ENCODE peak calls at places on chromosomes 16 and 17, in eight cellular contexts. M is CD8-positive, alpha-beta T cell; F is ascending aorta; H is AG09309; T is heart right ventricle; J is GM12865; A is WERI-Rb-1; B is ovary. R is an unnamed sample.

GRCh38 chr17:13202835-13203234 is 185.0 kb upstream of the ELAC2 start:
- DNase-seq in A (no peak), M (no peak), J (no peak), F (no peak), T (no peak), B (no peak), H (no peak), R (no peak)

GRCh38 chr17:17298108-17298507 is 5.1 kb upstream of the NT5M start:
- DNase-seq in F (no peak), B (no peak), H (no peak), J (peak), T (no peak), M (no peak), A (no peak), R (no peak)

GRCh38 chr17:28279411-28279810 is 39.6 kb upstream of the TMEM97 start:
- DNase-seq in F (no peak), J (no peak), T (no peak), A (no peak), B (no peak), M (no peak), H (no peak), R (no peak)

GRCh38 chr16:29663020-29663828 is at the start of gene SPN:
- DNase-seq in B (no peak), T (no peak), F (no peak), H (no peak), J (peak), M (peak), A (peak), R (no peak)

GRCh38 chr17:9332164-9332527 is 243.5 kb downstream of the STX8 start:
- DNase-seq in B (no peak), F (no peak), H (no peak), A (no peak), M (no peak), T (no peak), J (no peak), R (no peak)

GRCh38 chr16:88310796-88311605 is 71.8 kb upstream of the ZNF469 start:
- DNase-seq in H (no peak), M (no peak), J (no peak), T (no peak), A (no peak), B (no peak), F (no peak), R (no peak)

GRCh38 chr17:38864636-38865398 is 5.0 kb upstream of the LASP1 start:
- DNase-seq in H (no peak), M (no peak), T (no peak), A (no peak), F (no peak), J (no peak), B (no peak), R (no peak)

GRCh38 chr17:49249292-49249794 is 18.8 kb upstream of the PHOSPHO1 start:
- DNase-seq in B (no peak), M (no peak), T (peak), A (no peak), J (no peak), F (no peak), H (no peak), R (no peak)

GRCh38 chr17:75338335-75338734 is 49.1 kb upstream of the SLC25A19 start:
- DNase-seq in M (no peak), A (no peak), J (no peak), F (no peak), T (no peak), B (no peak), H (peak), R (no peak)

GRCh38 chr17:73401911-73402310 is 90.1 kb upstream of the CDC42EP4 start:
- DNase-seq in F (no peak), J (peak), M (no peak), B (peak), T (peak), A (no peak), H (no peak), R (no peak)

GRCh38 chr17:82598256-82599011 is 49.8 kb downstream of the WDR45B start:
- DNase-seq in F (no peak), T (no peak), J (no peak), A (no peak), B (no peak), M (no peak), H (no peak), R (no peak)

GRCh38 chr17:29039764-29040598 is 3.0 kb upstream of the PIPOX start:
- DNase-seq in H (peak), F (no peak), B (no peak), M (no peak), J (no peak), A (peak), T (no peak), R (peak)

GRCh38 chr17:36000730-36001108 is 634 bp downstream of the CCL15 start:
- DNase-seq in H (no peak), F (peak), J (no peak), A (no peak), M (no peak), T (no peak), B (no peak), R (no peak)

GRCh38 chr17:36004604-36005003 is 3.3 kb upstream of the CCL15 start:
- DNase-seq in H (no peak), J (no peak), F (peak), T (no peak), B (no peak), A (no peak), M (no peak), R (no peak)

GRCh38 chr17:36002631-36003030 is 1.3 kb upstream of the CCL15 start:
- DNase-seq in J (peak), B (no peak), A (no peak), H (no peak), F (peak), T (no peak), M (no peak), R (no peak)

GRCh38 chr17:36001109-36001735 is at the start of gene CCL15:
- DNase-seq in B (no peak), F (peak), A (no peak), J (no peak), M (no peak), H (no peak), T (no peak), R (no peak)

DNA sequence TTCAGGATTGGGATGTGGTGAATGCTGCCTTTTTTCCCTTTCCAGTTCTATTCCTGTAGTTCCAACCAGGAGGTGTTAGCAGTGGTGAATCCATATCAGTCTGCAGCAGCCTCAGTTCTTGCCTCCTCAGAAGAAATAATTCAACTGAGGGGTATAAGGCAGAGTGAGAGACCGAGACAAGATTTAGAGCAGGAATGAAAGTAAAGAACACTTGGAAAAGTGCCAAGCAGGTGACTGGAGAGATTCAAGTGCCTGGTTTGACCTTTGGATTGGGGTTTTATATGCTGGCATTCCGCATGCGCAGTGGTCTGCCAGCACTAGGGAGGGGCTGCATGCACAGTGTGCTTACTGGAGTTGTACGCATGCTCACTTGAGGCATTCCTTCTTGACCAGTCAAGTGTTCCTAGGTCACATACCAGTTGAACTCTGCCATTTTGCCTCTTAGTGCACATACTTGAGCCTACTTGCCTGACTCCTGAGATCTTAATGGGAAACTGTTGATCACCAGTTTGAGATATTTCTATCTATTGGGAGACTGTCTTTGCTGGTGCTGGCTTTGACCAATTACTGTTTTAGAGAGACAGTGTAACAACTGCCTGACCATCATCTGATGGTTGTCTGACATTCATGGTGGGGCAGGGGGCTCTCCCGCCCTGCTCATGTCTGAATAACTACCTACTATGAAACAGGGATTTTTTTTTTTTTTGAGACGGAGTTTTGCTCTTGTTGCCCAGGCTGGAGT is 680 bp upstream of the CCL15 start:
- DNase-seq in F (peak), B (no peak), T (no peak), J (no peak), A (peak), M (no peak), H (no peak), R (peak)
- H3K4me3 ChIP-seq in F (no peak), B (no peak), T (no peak), J (no peak), A (peak), M (no peak), H (no peak), R (no peak)

DNA sequence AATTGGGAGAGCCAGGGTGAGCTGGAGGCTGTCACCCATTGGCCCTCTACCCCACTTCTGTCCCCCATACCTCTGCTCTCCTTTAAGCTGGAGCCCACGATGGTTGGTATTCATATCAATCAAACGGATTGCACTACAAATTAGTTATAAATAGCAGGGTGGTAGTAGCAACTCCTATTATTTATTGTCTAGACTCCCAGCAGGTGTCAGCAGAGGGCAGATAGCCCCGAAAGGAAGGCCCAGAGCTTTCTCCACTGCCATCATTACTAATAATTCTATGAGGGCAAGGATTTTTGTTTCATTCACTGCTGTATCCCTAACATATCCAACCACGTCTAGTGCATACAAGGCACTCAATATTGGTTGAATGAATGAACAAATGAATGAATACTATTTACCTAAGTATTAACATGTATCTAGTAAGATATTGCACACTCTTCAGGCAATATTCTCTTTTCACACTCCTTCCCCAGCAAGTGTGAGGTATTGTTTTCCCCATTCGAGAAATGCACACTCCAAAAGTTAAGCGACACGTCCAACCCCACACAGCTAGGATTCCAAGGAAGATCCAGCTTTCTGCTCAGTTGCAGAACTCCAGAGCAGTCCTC is 6.3 kb downstream of the C17orf50 start:
- DNase-seq in T (no peak), J (peak), H (no peak), F (no peak), A (peak), B (no peak), M (no peak), R (no peak)
- TF ChIP-seq CTCF in T (peak), J (peak), H (peak), F (peak), A (peak), B (no peak), M (peak), R (peak)

DNA sequence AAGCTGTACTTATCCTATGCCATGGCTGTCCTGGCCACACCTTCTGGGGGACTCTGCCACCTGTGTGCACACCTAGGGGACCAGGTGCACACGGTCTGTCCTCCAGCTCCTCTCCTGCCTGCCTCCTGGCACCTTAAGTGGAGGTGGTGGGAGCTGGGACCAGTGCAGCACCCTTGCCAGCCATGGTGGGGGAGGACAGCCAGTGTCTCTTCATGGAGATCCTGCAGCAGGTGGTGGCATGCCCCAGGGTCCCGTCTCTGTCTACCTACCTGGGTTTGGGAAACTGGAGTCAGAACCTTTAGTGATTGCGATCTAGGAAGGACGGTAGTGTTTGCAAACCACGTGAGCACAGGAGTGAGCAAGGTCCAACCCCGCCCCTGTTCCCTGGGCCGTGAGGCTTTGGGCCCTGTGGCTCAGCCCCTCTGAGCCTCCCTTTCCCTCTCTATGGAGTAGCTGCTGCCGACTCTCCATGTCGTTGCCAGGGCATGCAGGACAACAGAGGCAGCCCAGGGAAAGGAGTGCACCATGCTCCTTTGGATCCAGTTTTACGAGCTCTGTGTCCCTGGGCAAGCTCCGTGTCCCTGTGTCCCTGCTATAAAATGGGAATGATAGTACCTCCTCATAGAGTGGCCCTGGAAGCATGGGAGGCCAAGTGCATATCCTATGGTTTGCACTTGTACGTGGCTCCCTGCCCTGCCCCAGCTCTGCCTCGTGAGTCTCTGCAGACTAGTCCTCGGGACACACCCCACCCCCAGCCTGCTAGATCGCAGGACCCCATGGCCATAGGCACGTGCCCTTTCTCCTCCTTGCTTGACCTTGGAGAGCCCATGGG is 7.1 kb downstream of the ADGRG1 start:
- DNase-seq in J (no peak), H (no peak), T (no peak), B (no peak), M (no peak), A (no peak), F (no peak), R (no peak)
- H3K4me3 ChIP-seq in J (no peak), H (no peak), T (no peak), B (no peak), M (no peak), A (no peak), F (no peak), R (no peak)

DNA sequence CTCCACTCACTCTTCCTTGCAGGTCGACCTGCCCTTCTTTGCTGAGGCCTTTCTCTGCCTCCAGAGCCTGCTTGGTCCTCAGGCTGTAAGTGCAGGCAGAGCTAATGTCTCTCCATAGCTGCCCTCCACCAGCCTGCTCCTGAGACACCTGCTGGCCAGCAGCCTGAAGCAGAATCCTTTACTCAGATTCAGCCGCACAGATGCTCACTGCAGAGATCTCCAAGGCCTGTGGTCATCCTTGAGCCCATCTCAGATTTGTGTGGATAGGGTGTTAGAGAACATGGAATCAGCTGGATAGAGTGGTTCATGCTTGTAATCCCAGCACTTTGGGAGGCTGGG is 11.5 kb downstream of the DEXI start:
- DNase-seq in J (no peak), F (no peak), M (no peak), A (no peak), B (no peak), T (no peak), H (no peak), R (no peak)
- TF ChIP-seq CTCF in J (no peak), F (no peak), M (no peak), A (peak), B (no peak), T (no peak), H (no peak), R (peak)

GRCh38 chr16:22942812-22943211 is 128.8 kb downstream of the HS3ST2 start:
- DNase-seq in T (no peak), B (no peak), M (no peak), H (no peak), F (no peak), J (no peak), A (no peak), R (no peak)

GRCh38 chr16:22945361-22945760 is 131.4 kb downstream of the HS3ST2 start:
- DNase-seq in J (no peak), T (no peak), F (no peak), B (no peak), M (no peak), H (no peak), A (no peak), R (no peak)

GRCh38 chr16:22948058-22948602 is 134.2 kb downstream of the HS3ST2 start:
- DNase-seq in M (no peak), B (no peak), T (peak), A (no peak), J (no peak), F (no peak), H (no peak), R (no peak)

GRCh38 chr16:22946433-22946832 is 132.5 kb downstream of the HS3ST2 start:
- DNase-seq in M (no peak), T (no peak), F (no peak), J (no peak), H (no peak), A (no peak), B (no peak), R (no peak)

GRCh38 chr16:22948603-22949368 is 134.8 kb downstream of the HS3ST2 start:
- DNase-seq in H (no peak), F (peak), T (peak), M (no peak), J (peak), B (peak), A (peak), R (peak)
- H3K4me3 ChIP-seq in H (no peak), F (peak), T (peak), M (no peak), J (no peak), B (no peak), A (no peak), R (no peak)

GRCh38 chr17:42609182-42609813 is at the start of the genes RETREG3 and TUBG1:
- DNase-seq in J (peak), M (peak), A (peak), F (peak), H (peak), T (peak), B (peak), R (peak)
- TF ChIP-seq CTCF in J (peak), M (no peak), A (peak), F (peak), H (peak), T (peak), B (peak), R (peak)

GRCh38 chr16:20613471-20613887 is 37.3 kb upstream of the ACSM2B start:
- DNase-seq in B (no peak), H (no peak), M (no peak), A (no peak), T (no peak), F (no peak), J (no peak), R (no peak)

GRCh38 chr16:20617271-20617670 is 41.1 kb upstream of the ACSM2B start:
- DNase-seq in F (no peak), T (no peak), B (no peak), H (no peak), A (no peak), J (no peak), M (no peak), R (no peak)

GRCh38 chr16:20612551-20613470 is 36.6 kb upstream of the ACSM2B start:
- DNase-seq in T (peak), J (no peak), B (peak), H (no peak), F (peak), M (no peak), A (no peak), R (no peak)

GRCh38 chr16:20611975-20612471 is 35.9 kb upstream of the ACSM2B start:
- DNase-seq in T (peak), M (no peak), A (peak), F (peak), H (no peak), J (no peak), B (peak), R (no peak)

DNA sequence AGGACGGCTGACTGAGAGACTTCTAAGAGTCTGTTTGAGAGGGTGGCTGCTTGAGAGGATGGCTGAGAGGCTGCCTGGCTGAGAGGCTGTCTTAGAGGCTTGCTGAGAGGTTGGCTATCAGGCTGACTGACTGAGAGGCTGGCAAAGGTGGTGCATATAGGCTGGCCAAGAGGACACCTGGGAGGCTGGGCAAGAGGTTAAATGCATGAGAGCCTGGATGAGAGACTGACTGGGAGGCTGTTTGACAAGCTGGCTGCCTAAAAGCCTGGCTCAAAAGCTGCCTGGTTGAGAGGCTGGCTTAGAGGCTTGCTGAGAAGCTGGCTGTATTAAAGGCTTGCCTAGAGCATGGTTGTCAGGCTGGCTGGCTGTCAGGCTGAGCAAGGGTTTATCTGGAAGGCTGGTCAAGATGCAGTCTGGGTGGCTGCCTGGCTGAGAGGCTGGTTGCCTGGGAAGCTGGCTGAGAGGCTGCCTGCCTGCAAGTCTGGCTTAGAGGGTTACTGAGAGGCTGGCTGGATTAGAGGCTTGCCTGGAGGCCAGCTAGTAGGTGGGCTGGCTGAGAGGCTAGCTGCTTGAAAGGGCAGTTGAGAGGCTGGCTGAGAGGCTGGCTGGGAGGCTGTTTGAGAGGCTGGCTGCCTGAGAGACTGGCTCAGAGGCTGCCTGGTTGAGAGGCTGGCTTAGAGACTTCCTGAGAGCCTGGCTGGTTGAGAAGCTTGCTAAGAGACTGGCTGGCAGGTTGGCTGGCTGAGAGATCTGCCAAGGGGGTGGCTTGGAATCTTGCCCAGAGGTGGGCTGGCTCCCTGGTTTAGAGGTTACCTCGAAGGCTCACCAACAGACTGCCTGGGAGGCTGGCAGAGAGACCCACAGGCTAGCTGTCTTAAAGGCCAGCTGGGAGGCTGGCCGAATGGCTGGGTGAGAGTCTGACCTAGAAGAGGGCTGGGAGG is 38.3 kb upstream of the ACSM2B start:
- DNase-seq in M (no peak), A (peak), T (no peak), B (no peak), H (no peak), F (no peak), J (no peak), R (no peak)
- H3K4me3 ChIP-seq in M (no peak), A (no peak), T (no peak), B (no peak), H (no peak), F (peak), J (no peak), R (no peak)

DNA sequence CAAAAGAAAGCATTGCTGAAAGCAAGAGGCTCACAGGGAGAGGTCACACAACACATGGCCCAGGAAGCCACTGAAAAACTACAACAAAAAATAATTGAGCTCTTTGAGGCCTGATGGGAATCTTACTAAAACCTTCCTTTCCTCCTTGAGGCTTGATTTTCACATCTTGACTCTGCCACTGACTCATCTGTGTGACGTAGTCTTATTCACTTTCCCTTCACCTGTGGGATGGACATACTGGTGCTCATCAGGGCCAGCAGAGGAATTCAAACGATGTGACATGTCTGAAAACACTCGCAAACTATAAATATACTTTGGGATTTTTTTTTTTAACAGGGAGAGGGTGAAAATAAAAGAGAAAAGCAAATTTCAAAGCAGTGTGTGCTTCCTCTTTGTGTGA is 78.3 kb upstream of the ASIC2 start:
- DNase-seq in J (no peak), A (no peak), B (no peak), H (no peak), M (no peak), F (no peak), T (no peak), R (no peak)
- TF ChIP-seq CTCF in J (no peak), A (no peak), B (no peak), H (no peak), M (no peak), F (no peak), T (no peak), R (no peak)

R was measured in epithelial cell of proximal tubule.